ENCODE peak calls at places on chromosomes 16 and 17, in seven cellular contexts. O is WERI-Rb-1, W is A549, F is tibial artery, P is GM23248, A is A673, M is upper lobe of right lung. T is an unnamed sample.
A peak's percentile ranks its signal among the peaks of the same experiment; 100 is the strongest.

GRCh38 chr16:751152-752007 is 9.2 kb upstream of the MSLN start:
- DNase-seq in O (peak; percentile 83), W (no peak), F (no peak), P (no peak), A (no peak), M (peak; percentile 68), T (no peak)

GRCh38 chr16:67803894-67804293 is 2.5 kb downstream of the RANBP10 start:
- DNase-seq in O (no peak), W (no peak), F (no peak), P (no peak), A (no peak), M (no peak), T (no peak)

GRCh38 chr17:40099627-40100418 is 566 bp downstream of the NR1D1 start:
- DNase-seq in O (no peak), W (no peak), F (no peak), P (peak; percentile 55), A (no peak), M (no peak), T (no peak)

GRCh38 chr16:69073181-69073669 is 32.2 kb upstream of the HAS3 start:
- DNase-seq in O (no peak), W (peak; percentile 64), F (no peak), P (peak; percentile 90), A (no peak), M (no peak), T (no peak)

GRCh38 chr16:977096-977701 is 4.4 kb upstream of the SOX8 start:
- DNase-seq in O (no peak), W (no peak), F (peak; percentile 44), P (peak; percentile 19), A (no peak), M (no peak), T (peak; percentile 85)

GRCh38 chr16:72797606-72798005 is 250.3 kb downstream of the ZFHX3 start:
- DNase-seq in O (no peak), W (no peak), F (no peak), P (no peak), A (no peak), M (no peak), T (peak; percentile 85)

GRCh38 chr17:65261682-65262636 is 124.8 kb downstream of the RGS9 start:
- DNase-seq in O (no peak), W (no peak), F (no peak), P (peak; percentile 61), A (peak; percentile 49), M (no peak), T (no peak)

GRCh38 chr17:39823407-39824054 is 40.6 kb downstream of the IKZF3 start:
- DNase-seq in O (no peak), W (no peak), F (no peak), P (no peak), A (no peak), M (no peak), T (no peak)

GRCh38 chr16:80006175-80006895 is 405.8 kb upstream of the MAF start:
- DNase-seq in O (no peak), W (peak; percentile 16), F (no peak), P (peak; percentile 70), A (no peak), M (no peak), T (no peak)

GRCh38 chr17:5237541-5238016 is 2.9 kb upstream of the SCIMP start:
- DNase-seq in O (peak; percentile 78), W (peak; percentile 77), F (peak; percentile 58), P (peak; percentile 65), A (peak; percentile 46), M (peak; percentile 69), T (no peak)

GRCh38 chr16:80525420-80525819 is 15.4 kb upstream of the DYNLRB2 start:
- DNase-seq in O (no peak), W (no peak), F (no peak), P (no peak), A (no peak), M (no peak), T (no peak)

GRCh38 chr16:89315791-89316581 is 98.5 kb downstream of the ZNF778 start:
- DNase-seq in O (no peak), W (no peak), F (peak; percentile 37), P (peak; percentile 86), A (peak; percentile 94), M (no peak), T (no peak)

DNA sequence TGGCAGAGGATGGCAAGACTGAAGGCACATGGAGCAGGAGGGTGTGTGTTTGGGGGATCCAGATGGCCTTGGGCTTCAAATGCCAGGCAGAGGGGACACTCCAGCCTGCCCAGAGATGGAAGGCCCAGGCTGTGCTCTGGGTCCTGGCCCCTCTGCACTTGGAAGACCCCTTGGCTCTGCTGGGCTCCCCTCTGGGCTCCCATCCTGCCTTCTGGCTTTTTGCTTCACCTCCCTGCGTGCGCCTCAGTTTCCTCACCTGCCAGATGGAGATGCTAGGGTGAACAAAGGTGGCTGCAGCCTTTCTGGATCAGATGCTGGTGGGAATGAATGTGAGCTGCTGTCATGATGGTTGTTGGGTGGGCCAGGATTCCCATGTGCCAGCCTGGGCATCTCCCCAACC is 3.0 kb downstream of the SNN start:
- DNase-seq in O (no peak), W (no peak), F (no peak), P (no peak), A (no peak), M (no peak), T (no peak)
- H3K27ac ChIP-seq in O (no peak overlapping the region), W (no peak overlapping the region), F (peak overlapping the region; percentile 86), P (no peak overlapping the region), A (no peak overlapping the region), M (no peak overlapping the region), T (no peak overlapping the region)

DNA sequence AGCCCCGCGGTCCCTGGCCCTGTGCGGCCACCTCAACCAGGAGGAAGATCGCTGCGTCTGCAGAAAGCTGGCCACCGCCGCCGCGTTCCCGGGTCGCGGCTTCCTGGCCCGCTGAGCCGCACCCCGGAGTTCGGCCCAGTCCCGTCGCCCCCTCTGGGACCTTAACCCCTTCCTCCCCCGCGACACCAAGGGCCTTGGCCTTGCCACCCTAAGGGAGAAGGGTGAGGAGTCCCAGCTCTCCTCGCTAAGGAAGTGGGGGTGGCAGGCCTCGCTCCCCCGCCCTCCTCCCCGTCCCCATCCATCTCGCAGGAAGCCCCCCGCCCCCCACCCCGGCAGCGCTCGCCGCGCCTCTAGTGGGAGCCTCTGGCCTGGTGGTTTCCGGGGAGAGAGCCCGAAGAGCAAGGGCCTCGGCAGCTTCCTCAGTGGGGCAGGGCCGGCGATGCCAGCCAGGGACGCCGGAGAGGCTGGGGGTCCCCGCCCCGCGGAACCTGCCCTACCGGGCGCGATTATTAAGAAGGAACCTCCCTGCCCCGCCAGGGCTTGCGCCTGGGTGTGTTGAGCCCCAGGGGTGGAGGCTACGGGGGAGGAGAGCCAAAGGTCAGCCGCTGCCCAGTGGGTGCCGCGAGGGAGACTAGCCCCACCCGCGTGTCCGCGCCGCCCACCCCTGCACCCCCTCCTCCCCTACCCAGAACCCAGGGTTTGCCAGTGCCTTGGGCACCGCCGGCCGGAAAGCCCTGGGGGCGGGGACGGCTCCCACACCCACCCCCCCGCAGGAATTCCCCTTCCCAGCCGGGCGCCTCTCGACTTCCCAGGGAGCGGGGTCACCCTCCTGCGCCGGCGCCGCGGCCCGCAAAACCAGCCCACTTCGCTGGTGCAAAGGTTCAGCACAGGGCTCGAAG is 6.8 kb downstream of the CBX4 start:
- DNase-seq in O (no peak), W (no peak), F (no peak), P (no peak), A (peak; percentile 75), M (peak; percentile 77), T (peak; percentile 67)
- H3K4me3 ChIP-seq in O (no peak overlapping the region), W (peak overlapping the region; percentile 36), F (peak overlapping the region; percentile 29), P (no peak overlapping the region), A (peak overlapping the region; percentile 20), M (peak overlapping the region; percentile 32), T (peak overlapping the region; percentile 35)

GRCh38 chr17:22694362-22695227 is 1002.3 kb downstream of the KCNJ18 start:
- DNase-seq in O (peak; percentile 17), W (no peak), F (no peak), P (no peak), A (no peak), M (no peak), T (no peak)

GRCh38 chr17:22692801-22693171 is 1000.5 kb downstream of the KCNJ18 start:
- DNase-seq in O (no peak), W (no peak), F (no peak), P (no peak), A (no peak), M (no peak), T (no peak)

GRCh38 chr17:22692066-22692800 is 999.9 kb downstream of the KCNJ18 start:
- DNase-seq in O (no peak), W (no peak), F (no peak), P (no peak), A (no peak), M (no peak), T (peak; percentile 55)

GRCh38 chr17:22695228-22695619 is 1002.9 kb downstream of the KCNJ18 start:
- DNase-seq in O (no peak), W (no peak), F (no peak), P (no peak), A (no peak), M (no peak), T (peak; percentile 57)
- H3K9me3 ChIP-seq in O (no peaks in the 10 kb centered on the region), W (peaks cover 16% of the 10 kb centered on the region), F (no peaks in the 10 kb centered on the region), P (no peaks in the 10 kb centered on the region), A (peaks cover 44% of the 10 kb centered on the region), M (peaks cover 2% of the 10 kb centered on the region), T (peaks cover 35% of the 10 kb centered on the region)

GRCh38 chr16:87635541-87636049 is 33.3 kb downstream of the JPH3 start:
- DNase-seq in O (peak; percentile 54), W (peak; percentile 89), F (no peak), P (peak; percentile 64), A (peak; percentile 63), M (peak; percentile 80), T (peak; percentile 77)

GRCh38 chr16:87636741-87637140 is 34.4 kb downstream of the JPH3 start:
- DNase-seq in O (no peak), W (no peak), F (no peak), P (no peak), A (no peak), M (no peak), T (no peak)

GRCh38 chr16:87636050-87636684 is 33.9 kb downstream of the JPH3 start:
- DNase-seq in O (peak; percentile 68), W (peak; percentile 98), F (peak; percentile 85), P (peak; percentile 92), A (peak; percentile 77), M (peak; percentile 93), T (peak; percentile 89)

GRCh38 chr16:87637357-87637756 is 35.0 kb downstream of the JPH3 start:
- DNase-seq in O (no peak), W (no peak), F (no peak), P (no peak), A (no peak), M (no peak), T (no peak)

GRCh38 chr16:87634411-87634810 is 32.1 kb downstream of the JPH3 start:
- DNase-seq in O (no peak), W (no peak), F (no peak), P (no peak), A (no peak), M (no peak), T (no peak)
- H3K27ac ChIP-seq in O (no peak overlapping the region), W (no peak overlapping the region), F (no peak overlapping the region), P (no peak overlapping the region), A (no peak overlapping the region), M (no peak overlapping the region), T (no peak overlapping the region)

DNA sequence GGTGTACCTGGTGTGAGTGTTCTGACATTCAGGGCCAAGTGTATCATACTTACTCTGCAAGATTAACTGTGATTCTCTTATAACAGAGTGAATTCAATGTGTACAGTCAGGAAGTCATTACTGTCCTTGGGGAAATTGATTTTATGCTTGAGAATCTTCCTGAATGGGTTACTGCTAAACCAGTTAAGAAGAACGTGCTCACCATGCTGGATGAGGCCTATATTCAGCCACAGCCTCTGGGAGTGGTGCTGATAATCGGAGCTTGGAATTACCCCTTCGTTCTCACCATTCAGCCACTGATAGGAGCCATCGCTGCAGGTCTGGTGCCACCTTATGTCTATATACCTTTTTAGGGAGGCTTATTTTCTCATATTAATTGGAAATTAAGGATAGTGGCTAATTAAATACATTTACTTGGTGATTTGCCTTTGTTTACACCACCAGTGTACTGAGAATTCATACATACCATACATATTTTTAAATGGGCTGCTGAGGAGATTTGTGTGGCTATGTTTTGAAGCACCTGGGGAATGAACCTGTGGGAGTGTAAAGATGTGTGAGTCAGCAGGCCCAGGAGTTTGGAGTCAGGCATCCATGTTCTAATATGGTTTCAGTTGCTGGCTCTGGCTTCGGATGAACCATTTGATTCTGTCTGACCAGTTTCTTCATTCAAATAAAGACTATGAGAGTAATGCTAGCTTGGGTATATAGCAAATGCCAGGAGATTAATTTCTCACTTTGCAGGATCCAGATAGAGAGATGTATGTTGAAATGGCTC is 3.1 kb downstream of the ALDH3A2 start:
- DNase-seq in O (no peak), W (no peak), F (no peak), P (no peak), A (peak; percentile 74), M (no peak), T (no peak)
- H3K4me3 ChIP-seq in O (no peak overlapping the region), W (peak overlapping the region; percentile 82), F (no peak overlapping the region), P (no peak overlapping the region), A (no peak overlapping the region), M (no peak overlapping the region), T (no peak overlapping the region)

T was measured in sigmoid colon.